ENCODE peak calls at places on chromosomes 2 and 18, in five cellular contexts. One of them, this sample, is unnamed.

GRCh38 chr2:234292205-234292954 is 204.5 kb downstream of the ARL4C start:
- DNase-seq in mesendoderm: peak; percentile 22
- DNase-seq in IMR-90: no peak
- DNase-seq in neuronal stem cell: no peak
- DNase-seq in mesenchymal stem cell: no peak
- DNase-seq in this sample: no peak

GRCh38 chr2:214069254-214069653 is 341.6 kb upstream of the VWC2L start:
- DNase-seq in mesendoderm: peak; percentile 88
- DNase-seq in IMR-90: peak; percentile 93
- DNase-seq in neuronal stem cell: no peak
- DNase-seq in mesenchymal stem cell: peak; percentile 95
- DNase-seq in this sample: peak; percentile 65

GRCh38 chr2:223057545-223057944 is 5.6 kb downstream of the KCNE4 start:
- DNase-seq in mesendoderm: peak; percentile 31
- DNase-seq in IMR-90: no peak
- DNase-seq in neuronal stem cell: no peak
- DNase-seq in mesenchymal stem cell: peak; percentile 65
- DNase-seq in this sample: no peak

GRCh38 chr2:69538872-69539548 is 101.8 kb upstream of the NFU1 start:
- DNase-seq in mesendoderm: peak; percentile 59
- DNase-seq in IMR-90: no peak
- DNase-seq in neuronal stem cell: no peak
- DNase-seq in mesenchymal stem cell: peak; percentile 70
- DNase-seq in this sample: peak; percentile 22

GRCh38 chr2:56185582-56186046 is 1.8 kb downstream of the CCDC85A start:
- DNase-seq in mesendoderm: peak; percentile 70
- DNase-seq in IMR-90: no peak
- DNase-seq in neuronal stem cell: peak; percentile 40
- DNase-seq in mesenchymal stem cell: peak; percentile 61
- DNase-seq in this sample: no peak

GRCh38 chr2:68387408-68388350 is 22.6 kb downstream of the PLEK start:
- DNase-seq in mesendoderm: no peak
- DNase-seq in IMR-90: no peak
- DNase-seq in neuronal stem cell: no peak
- DNase-seq in mesenchymal stem cell: no peak
- DNase-seq in this sample: peak; percentile 47

GRCh38 chr2:199019898-199020507 is 437.7 kb downstream of the SATB2 start:
- DNase-seq in mesendoderm: peak; percentile 60
- DNase-seq in IMR-90: peak; percentile 59
- DNase-seq in neuronal stem cell: peak; percentile 11
- DNase-seq in mesenchymal stem cell: peak; percentile 4
- DNase-seq in this sample: no peak

GRCh38 chr2:106566050-106566449 is 78.9 kb downstream of the CD8B2 start:
- DNase-seq in mesendoderm: peak; percentile 81
- DNase-seq in IMR-90: peak; percentile 6
- DNase-seq in neuronal stem cell: no peak
- DNase-seq in mesenchymal stem cell: peak; percentile 34
- DNase-seq in this sample: no peak

GRCh38 chr2:113818382-113818951 is 62.0 kb upstream of the SLC35F5 start:
- DNase-seq in mesendoderm: peak; percentile 98
- DNase-seq in IMR-90: peak; percentile 100
- DNase-seq in neuronal stem cell: peak; percentile 24
- DNase-seq in mesenchymal stem cell: peak; percentile 99
- DNase-seq in this sample: peak; percentile 35

GRCh38 chr2:67215214-67215613 is 181.9 kb upstream of the ETAA1 start:
- DNase-seq in mesendoderm: peak; percentile 94
- DNase-seq in IMR-90: peak; percentile 92
- DNase-seq in neuronal stem cell: no peak
- DNase-seq in mesenchymal stem cell: peak; percentile 81
- DNase-seq in this sample: peak; percentile 54

GRCh38 chr2:46841621-46842020 is 74.0 kb downstream of the MCFD2 start:
- DNase-seq in mesendoderm: no peak
- DNase-seq in IMR-90: no peak
- DNase-seq in neuronal stem cell: no peak
- DNase-seq in mesenchymal stem cell: no peak
- DNase-seq in this sample: no peak

GRCh38 chr18:79560861-79561210 is 118.8 kb upstream of the CTDP1 start:
- DNase-seq in mesendoderm: no peak
- DNase-seq in IMR-90: no peak
- DNase-seq in neuronal stem cell: no peak
- DNase-seq in mesenchymal stem cell: no peak
- DNase-seq in this sample: no peak

GRCh38 chr2:101854877-101855276 is 136.9 kb upstream of the IL1R2 start:
- DNase-seq in mesendoderm: no peak
- DNase-seq in IMR-90: no peak
- DNase-seq in neuronal stem cell: no peak
- DNase-seq in mesenchymal stem cell: no peak
- DNase-seq in this sample: no peak

GRCh38 chr18:12779043-12779442 is 76.2 kb downstream of the PSMG2 start:
- DNase-seq in mesendoderm: peak; percentile 19
- DNase-seq in IMR-90: no peak
- DNase-seq in neuronal stem cell: no peak
- DNase-seq in mesenchymal stem cell: no peak
- DNase-seq in this sample: peak; percentile 37

GRCh38 chr18:51066273-51066672 is 36.3 kb downstream of the SMAD4 start:
- DNase-seq in mesendoderm: no peak
- DNase-seq in IMR-90: peak; percentile 78
- DNase-seq in neuronal stem cell: no peak
- DNase-seq in mesenchymal stem cell: peak; percentile 33
- DNase-seq in this sample: no peak

GRCh38 chr18:7616661-7617060 is 49.5 kb downstream of the PTPRM start:
- DNase-seq in mesendoderm: no peak
- DNase-seq in IMR-90: no peak
- DNase-seq in neuronal stem cell: no peak
- DNase-seq in mesenchymal stem cell: no peak
- DNase-seq in this sample: no peak

GRCh38 chr2:232094883-232095282 is 133.4 kb downstream of the DIS3L2 start:
- DNase-seq in mesendoderm: no peak
- DNase-seq in IMR-90: no peak
- DNase-seq in neuronal stem cell: no peak
- DNase-seq in mesenchymal stem cell: no peak
- DNase-seq in this sample: no peak

GRCh38 chr18:44715245-44715644 is 34.6 kb downstream of the SETBP1 start:
- DNase-seq in mesendoderm: peak; percentile 69
- DNase-seq in IMR-90: no peak
- DNase-seq in neuronal stem cell: no peak
- DNase-seq in mesenchymal stem cell: peak; percentile 60
- DNase-seq in this sample: peak; percentile 87

GRCh38 chr2:218301176-218301819 is 9.0 kb upstream of the TMBIM1 start:
- DNase-seq in mesendoderm: peak; percentile 92
- DNase-seq in IMR-90: peak; percentile 82
- DNase-seq in neuronal stem cell: peak; percentile 87
- DNase-seq in mesenchymal stem cell: peak; percentile 83
- DNase-seq in this sample: peak; percentile 92

GRCh38 chr2:42252464-42252863 is 83.3 kb downstream of the EML4 start:
- DNase-seq in mesendoderm: no peak
- DNase-seq in IMR-90: no peak
- DNase-seq in neuronal stem cell: no peak
- DNase-seq in mesenchymal stem cell: no peak
- DNase-seq in this sample: no peak

GRCh38 chr18:58394607-58395425 is 234.1 kb downstream of the ALPK2 start:
- DNase-seq in mesendoderm: no peak
- DNase-seq in IMR-90: peak; percentile 46
- DNase-seq in neuronal stem cell: no peak
- DNase-seq in mesenchymal stem cell: peak; percentile 21
- DNase-seq in this sample: no peak

GRCh38 chr18:52340466-52341378 is 725 bp downstream of the DCC start:
- DNase-seq in mesendoderm: no peak
- DNase-seq in IMR-90: no peak
- DNase-seq in neuronal stem cell: no peak
- DNase-seq in mesenchymal stem cell: no peak
- DNase-seq in this sample: no peak

GRCh38 chr2:165305391-165306096 is 66.3 kb downstream of the SCN2A start:
- DNase-seq in mesendoderm: peak; percentile 74
- DNase-seq in IMR-90: no peak
- DNase-seq in neuronal stem cell: no peak
- DNase-seq in mesenchymal stem cell: peak; percentile 2
- DNase-seq in this sample: peak; percentile 68

GRCh38 chr2:105618351-105618659 is 126.4 kb upstream of the NCK2 start:
- DNase-seq in mesendoderm: no peak
- DNase-seq in IMR-90: no peak
- DNase-seq in neuronal stem cell: no peak
- DNase-seq in mesenchymal stem cell: no peak
- DNase-seq in this sample: no peak

GRCh38 chr2:39667142-39667880 is 1.6 kb downstream of the TMEM178A start:
- DNase-seq in mesendoderm: no peak
- DNase-seq in IMR-90: no peak
- DNase-seq in neuronal stem cell: no peak
- DNase-seq in mesenchymal stem cell: no peak
- DNase-seq in this sample: no peak

GRCh38 chr2:106030287-106031268 is 163.5 kb downstream of the UXS1 start:
- DNase-seq in mesendoderm: no peak
- DNase-seq in IMR-90: peak; percentile 81
- DNase-seq in neuronal stem cell: no peak
- DNase-seq in mesenchymal stem cell: peak; percentile 64
- DNase-seq in this sample: peak; percentile 76

DNA sequence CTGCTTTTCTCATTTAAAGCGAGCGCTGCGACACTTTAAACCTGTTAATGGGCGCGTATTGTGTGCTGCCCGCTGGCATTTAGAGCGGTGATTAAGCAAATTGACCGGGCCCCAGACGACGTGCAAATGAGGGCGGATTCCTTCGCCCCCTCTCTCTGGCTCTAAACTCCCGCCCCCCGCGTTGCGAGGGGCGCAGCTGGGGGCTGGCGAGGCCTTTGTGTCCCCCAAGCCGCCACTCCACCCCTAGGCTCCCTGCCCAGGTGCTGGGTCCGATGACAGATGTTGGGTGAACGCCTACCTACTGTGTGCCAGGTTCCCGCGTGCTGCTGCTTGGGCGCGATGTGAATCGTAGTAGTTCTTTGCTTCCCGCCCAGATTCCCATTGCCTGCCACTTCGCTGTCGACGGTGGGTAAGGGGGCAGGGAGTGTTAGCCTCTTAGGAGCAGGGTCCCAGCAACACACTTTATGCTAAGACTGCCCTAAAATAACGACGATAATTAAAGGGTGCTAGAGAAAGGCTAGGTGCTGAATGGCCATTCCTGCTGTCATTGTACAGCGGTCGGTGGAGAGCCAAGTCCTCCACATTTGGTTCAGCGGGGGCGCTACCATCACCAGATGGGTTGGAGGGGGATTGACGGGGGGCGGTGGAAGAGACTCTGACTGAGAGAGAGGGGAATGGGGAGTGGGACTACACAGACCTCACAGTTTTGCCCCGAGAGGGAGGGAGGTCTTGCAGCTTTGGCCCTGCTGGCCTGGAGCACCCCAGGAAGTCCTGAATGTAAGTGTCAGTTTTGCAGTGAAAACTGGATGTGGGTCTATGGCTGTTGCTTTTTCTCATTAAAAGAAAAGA is 2.1 kb downstream of the TCF7L1 start:
- DNase-seq in mesendoderm: peak; percentile 89
- DNase-seq in IMR-90: no peak
- DNase-seq in neuronal stem cell: peak; percentile 68
- DNase-seq in mesenchymal stem cell: no peak
- DNase-seq in this sample: no peak
- H3K18ac ChIP-seq in mesendoderm: no peak overlapping the region
- H3K18ac ChIP-seq in IMR-90: no peak overlapping the region
- H3K18ac ChIP-seq in neuronal stem cell: peak overlapping the region; percentile 73
- H3K18ac ChIP-seq in mesenchymal stem cell: no peak overlapping the region
- H3K18ac ChIP-seq in this sample: no peak overlapping the region

DNA sequence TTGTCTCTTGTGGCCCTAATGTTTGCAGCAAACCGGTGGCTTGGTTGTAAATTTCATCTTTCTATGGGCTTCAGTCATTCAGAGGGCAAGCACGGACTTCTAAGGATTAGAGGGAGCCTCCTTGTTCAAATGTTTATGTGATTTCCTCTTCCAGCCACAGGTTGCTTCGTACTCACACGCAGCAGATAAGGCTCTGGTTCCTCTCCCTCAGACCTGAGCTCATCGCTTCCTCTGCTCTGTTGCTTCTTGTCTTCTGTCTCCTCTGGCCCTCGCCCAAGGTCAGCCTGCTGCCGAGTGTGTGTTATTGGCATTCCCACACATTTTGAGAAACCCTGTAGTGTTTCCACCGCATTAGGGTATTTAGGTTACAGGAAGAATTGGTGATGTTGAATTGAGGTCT is 44.0 kb downstream of the MYL12B start:
- DNase-seq in mesendoderm: no peak
- DNase-seq in IMR-90: peak; percentile 88
- DNase-seq in neuronal stem cell: no peak
- DNase-seq in mesenchymal stem cell: peak; percentile 89
- DNase-seq in this sample: no peak
- H3K18ac ChIP-seq in mesendoderm: no peak overlapping the region
- H3K18ac ChIP-seq in IMR-90: peak overlapping the region; percentile 34
- H3K18ac ChIP-seq in neuronal stem cell: no peak overlapping the region
- H3K18ac ChIP-seq in mesenchymal stem cell: peak overlapping the region; percentile 51
- H3K18ac ChIP-seq in this sample: no peak overlapping the region

GRCh38 chr2:160928854-160929301 is 231.3 kb upstream of the TANK start:
- DNase-seq in mesendoderm: no peak
- DNase-seq in IMR-90: peak; percentile 31
- DNase-seq in neuronal stem cell: no peak
- DNase-seq in mesenchymal stem cell: no peak
- DNase-seq in this sample: peak; percentile 65
- H3K18ac ChIP-seq in mesendoderm: no peak overlapping the region
- H3K18ac ChIP-seq in IMR-90: peak overlapping the region; percentile 67
- H3K18ac ChIP-seq in neuronal stem cell: no peak overlapping the region
- H3K18ac ChIP-seq in mesenchymal stem cell: peak overlapping the region; percentile 49
- H3K18ac ChIP-seq in this sample: no peak overlapping the region

GRCh38 chr2:129880309-129880708 is 99.2 kb upstream of the RAB6C start:
- DNase-seq in mesendoderm: no peak
- DNase-seq in IMR-90: no peak
- DNase-seq in neuronal stem cell: no peak
- DNase-seq in mesenchymal stem cell: no peak
- DNase-seq in this sample: no peak

GRCh38 chr2:129879614-129880180 is 99.8 kb upstream of the RAB6C start:
- DNase-seq in mesendoderm: no peak
- DNase-seq in IMR-90: no peak
- DNase-seq in neuronal stem cell: no peak
- DNase-seq in mesenchymal stem cell: no peak
- DNase-seq in this sample: no peak

GRCh38 chr2:129877795-129878775 is 101.4 kb upstream of the RAB6C start:
- DNase-seq in mesendoderm: peak; percentile 57
- DNase-seq in IMR-90: peak; percentile 51
- DNase-seq in neuronal stem cell: peak; percentile 52
- DNase-seq in mesenchymal stem cell: peak; percentile 38
- DNase-seq in this sample: peak; percentile 43

GRCh38 chr2:129877289-129877741 is 102.2 kb upstream of the RAB6C start:
- DNase-seq in mesendoderm: peak; percentile 93
- DNase-seq in IMR-90: peak; percentile 61
- DNase-seq in neuronal stem cell: peak; percentile 90
- DNase-seq in mesenchymal stem cell: peak; percentile 56
- DNase-seq in this sample: peak; percentile 74

GRCh38 chr2:129876576-129876975 is 102.9 kb upstream of the RAB6C start:
- DNase-seq in mesendoderm: no peak
- DNase-seq in IMR-90: no peak
- DNase-seq in neuronal stem cell: no peak
- DNase-seq in mesenchymal stem cell: no peak
- DNase-seq in this sample: no peak
- H3K18ac ChIP-seq in mesendoderm: no peak overlapping the region
- H3K18ac ChIP-seq in IMR-90: no peak overlapping the region
- H3K18ac ChIP-seq in neuronal stem cell: no peak overlapping the region
- H3K18ac ChIP-seq in mesenchymal stem cell: no peak overlapping the region
- H3K18ac ChIP-seq in this sample: no peak overlapping the region

GRCh38 chr2:81282151-81282769 is 977.7 kb upstream of the LRRTM1 start:
- DNase-seq in mesendoderm: no peak
- DNase-seq in IMR-90: no peak
- DNase-seq in neuronal stem cell: no peak
- DNase-seq in mesenchymal stem cell: no peak
- DNase-seq in this sample: no peak

GRCh38 chr2:81283081-81283480 is 978.5 kb upstream of the LRRTM1 start:
- DNase-seq in mesendoderm: no peak
- DNase-seq in IMR-90: no peak
- DNase-seq in neuronal stem cell: no peak
- DNase-seq in mesenchymal stem cell: peak; percentile 53
- DNase-seq in this sample: no peak
- H3K18ac ChIP-seq in mesendoderm: no peak overlapping the region
- H3K18ac ChIP-seq in IMR-90: no peak overlapping the region
- H3K18ac ChIP-seq in neuronal stem cell: no peak overlapping the region
- H3K18ac ChIP-seq in mesenchymal stem cell: no peak overlapping the region
- H3K18ac ChIP-seq in this sample: no peak overlapping the region

This sample was measured in trophoblast cell.